ENCODE peak calls at places on chromosome 15, in six cellular contexts. Y, F, W, R, H and V are unnamed samples.
A peak's percentile ranks its signal among the peaks of the same experiment; 100 is the strongest.

GRCh38 chr15:77603616-77604406 is 28.9 kb downstream of the LINGO1 start:
- DNase-seq in Y (no peak), F (no peak), W (no peak), R (no peak), H (no peak), V (no peak)

GRCh38 chr15:80264031-80264430 is 12.0 kb upstream of the CTXND1 start:
- DNase-seq in Y (no peak), F (no peak), W (no peak), R (no peak), H (no peak), V (no peak)

GRCh38 chr15:96102631-96103030 is 227.9 kb upstream of the NR2F2 start:
- DNase-seq in Y (no peak), F (no peak), W (no peak), R (no peak), H (no peak), V (no peak)

GRCh38 chr15:85403745-85404144 is 23.3 kb downstream of the AKAP13 start:
- DNase-seq in Y (no peak), F (no peak), W (no peak), R (no peak), H (no peak), V (no peak)

GRCh38 chr15:68295430-68295829 is 17.9 kb downstream of the FEM1B start:
- DNase-seq in Y (no peak), F (no peak), W (no peak), R (no peak), H (no peak), V (no peak)

GRCh38 chr15:65086680-65087111 is 10.2 kb downstream of the KBTBD13 start:
- DNase-seq in Y (no peak), F (peak; percentile 72), W (no peak), R (no peak), H (no peak), V (no peak)

GRCh38 chr15:67307889-67308597 is 53.5 kb downstream of the IQCH start:
- DNase-seq in Y (no peak), F (no peak), W (no peak), R (no peak), H (no peak), V (no peak)

GRCh38 chr15:65796610-65797012 is 4.5 kb upstream of the DENND4A start:
- DNase-seq in Y (no peak), F (no peak), W (no peak), R (no peak), H (peak; percentile 35), V (no peak)